ENCODE peak calls at places on chromosomes 7 and 10, in six cellular contexts. H is IMR-90, X is hepatocyte, U is AG04450, G is PC-9, F is tibial artery. S is an unnamed sample.

GRCh38 chr10:61902448-61903183 is 1.1 kb downstream of the ARID5B start:
- DNase-seq in U (no peak), H (peak; percentile 61), X (peak; percentile 68), G (peak; percentile 57), F (peak; percentile 57), S (no peak)

GRCh38 chr7:41093141-41093540 is 609.7 kb downstream of the INHBA start:
- DNase-seq in U (no peak), X (no peak), H (no peak), G (no peak), F (no peak), S (no peak)

GRCh38 chr7:158829021-158829341 is 328 bp downstream of the ESYT2 start:
- DNase-seq in H (peak; percentile 83), G (peak; percentile 69), X (peak; percentile 88), F (peak; percentile 48), U (peak; percentile 55), S (no peak)

GRCh38 chr7:155412416-155413253 is 45.3 kb upstream of the EN2 start:
- DNase-seq in G (no peak), U (no peak), H (peak; percentile 6), F (no peak), X (peak; percentile 77), S (no peak)

GRCh38 chr7:139776486-139777303 is 1.1 kb downstream of the HIPK2 start:
- DNase-seq in U (no peak), X (peak; percentile 56), F (no peak), G (peak; percentile 37), H (peak; percentile 54), S (no peak)

GRCh38 chr7:92830532-92831110 is 5.8 kb downstream of the CDK6 start:
- DNase-seq in X (no peak), U (no peak), F (no peak), G (no peak), H (peak; percentile 46), S (no peak)

GRCh38 chr7:88344956-88345832 is 38.5 kb upstream of the STEAP4 start:
- DNase-seq in F (peak; percentile 26), H (no peak), X (peak; percentile 76), G (no peak), U (peak; percentile 0), S (no peak)

GRCh38 chr10:28734940-28735759 is 57.8 kb downstream of the BAMBI start:
- DNase-seq in X (peak; percentile 80), H (peak; percentile 96), U (peak; percentile 96), G (peak; percentile 80), F (no peak), S (no peak)

GRCh38 chr10:102396251-102396650 is 746 bp downstream of the NFKB2 start:
- DNase-seq in X (no peak), G (no peak), F (no peak), H (no peak), U (no peak), S (no peak)

GRCh38 chr7:142784096-142784495 is 13.3 kb downstream of the PRSS2 start:
- DNase-seq in H (no peak), G (no peak), F (no peak), X (no peak), U (no peak), S (no peak)

GRCh38 chr10:70604106-70604505 is 1.6 kb upstream of the PRF1 start:
- DNase-seq in G (no peak), H (no peak), F (no peak), X (no peak), U (no peak), S (no peak)

GRCh38 chr7:22452142-22452763 is 47.7 kb downstream of the STEAP1B start:
- DNase-seq in X (peak; percentile 76), G (no peak), F (no peak), H (no peak), U (no peak), S (no peak)

GRCh38 chr7:24336461-24336860 is 52.5 kb downstream of the NPY start:
- DNase-seq in G (peak; percentile 54), X (peak; percentile 63), F (no peak), H (no peak), U (no peak), S (no peak)

GRCh38 chr7:131197920-131198610 is 129.6 kb upstream of the MKLN1 start:
- DNase-seq in X (no peak), U (no peak), F (no peak), G (peak; percentile 59), H (peak; percentile 44), S (no peak)

GRCh38 chr7:127786184-127786583 is 134.2 kb downstream of the SND1 start:
- DNase-seq in F (no peak), G (no peak), X (no peak), U (no peak), H (peak; percentile 66), S (no peak)

GRCh38 chr7:85041599-85042216 is 145.1 kb downstream of the SEMA3D start:
- DNase-seq in G (no peak), X (peak; percentile 81), F (peak; percentile 63), H (peak; percentile 69), U (peak; percentile 37), S (no peak)

GRCh38 chr7:70406419-70407189 is 725.3 kb upstream of the GALNT17 start:
- DNase-seq in F (no peak), H (no peak), X (no peak), G (no peak), U (no peak), S (no peak)

GRCh38 chr7:130632111-130632510 is 36.4 kb downstream of the COPG2 start:
- DNase-seq in U (no peak), X (no peak), H (peak; percentile 72), G (no peak), F (no peak), S (no peak)

GRCh38 chr7:44176486-44176885 is 12.8 kb downstream of the GCK start:
- DNase-seq in H (no peak), F (no peak), G (no peak), X (no peak), U (no peak), S (no peak)

GRCh38 chr10:122164815-122165491 is 106.1 kb upstream of the BTBD16 start:
- DNase-seq in F (no peak), U (no peak), G (no peak), X (peak; percentile 66), H (no peak), S (no peak)

GRCh38 chr7:115356139-115356746 is 434.3 kb downstream of the MDFIC start:
- DNase-seq in H (peak; percentile 44), X (peak; percentile 29), U (no peak), G (no peak), F (no peak), S (no peak)
- TF ChIP-seq CTCF in H (peak; percentile 48), X (peak; percentile 56), U (peak; percentile 57), G (peak; percentile 58), F (no peak), S (no peak)

GRCh38 chr10:114023198-114023597 is 20.5 kb upstream of the ADRB1 start:
- DNase-seq in F (no peak), X (no peak), U (no peak), H (peak; percentile 66), G (no peak), S (no peak)

GRCh38 chr10:114027041-114027394 is 16.6 kb upstream of the ADRB1 start:
- DNase-seq in G (no peak), U (no peak), F (no peak), H (no peak), X (no peak), S (no peak)

GRCh38 chr10:114025610-114026130 is 18.0 kb upstream of the ADRB1 start:
- DNase-seq in U (no peak), F (no peak), X (no peak), G (no peak), H (no peak), S (no peak)

GRCh38 chr10:114026189-114027040 is 17.3 kb upstream of the ADRB1 start:
- DNase-seq in U (peak; percentile 11), G (peak; percentile 82), X (peak; percentile 31), F (no peak), H (peak; percentile 53), S (no peak)

DNA sequence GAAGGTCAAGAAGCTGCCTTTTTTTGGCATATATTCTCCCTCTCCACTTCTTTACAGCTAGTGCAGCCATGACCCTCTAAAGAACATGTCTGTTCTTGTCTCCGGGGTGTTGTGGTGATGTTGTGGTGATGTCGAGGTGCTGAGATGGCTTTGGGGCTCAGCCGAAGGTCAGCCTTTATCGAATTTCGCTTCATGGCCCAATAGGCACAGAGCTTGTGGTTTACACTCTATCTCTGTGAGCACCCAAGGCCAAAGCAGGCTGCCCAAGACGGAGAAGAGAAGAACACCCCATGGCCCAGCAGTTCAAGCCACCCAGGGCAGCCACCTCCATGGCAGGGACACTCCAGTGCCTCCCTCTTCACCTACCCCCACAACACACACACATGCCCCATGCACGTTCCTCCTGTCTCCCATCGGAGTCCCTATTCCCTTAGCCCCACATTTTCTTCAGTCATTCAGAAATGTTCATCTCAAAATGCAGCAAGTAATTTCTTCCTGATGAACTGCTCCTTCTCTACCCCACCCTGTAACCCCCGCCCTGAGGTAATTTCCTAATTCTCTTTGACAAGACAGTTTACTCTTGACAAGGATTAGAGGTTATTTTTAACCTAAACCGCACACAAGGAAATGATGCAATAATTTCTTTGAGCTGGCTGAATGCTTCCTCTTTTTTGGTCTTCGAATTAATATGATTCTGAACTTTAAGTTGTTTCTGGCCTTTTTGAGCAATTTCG is 18.6 kb upstream of the ADRB1 start:
- DNase-seq in H (peak; percentile 20), U (no peak), X (no peak), G (peak; percentile 36), F (no peak), S (no peak)
- H3K4me3 ChIP-seq in H (no peak overlapping the region), U (no peak overlapping the region), X (no peak overlapping the region), G (no peak overlapping the region), F (no peak overlapping the region), S (no peak overlapping the region)

GRCh38 chr10:12470719-12471118 is 121.4 kb downstream of the CAMK1D start:
- DNase-seq in F (no peak), U (no peak), H (no peak), X (no peak), G (no peak), S (no peak)

GRCh38 chr10:12471135-12471534 is 121.8 kb downstream of the CAMK1D start:
- DNase-seq in H (no peak), X (peak; percentile 30), U (no peak), F (no peak), G (no peak), S (no peak)

GRCh38 chr10:12466701-12467100 is 117.4 kb downstream of the CAMK1D start:
- DNase-seq in U (no peak), F (no peak), X (no peak), H (peak; percentile 18), G (no peak), S (no peak)

GRCh38 chr10:12465385-12466136 is 116.2 kb downstream of the CAMK1D start:
- DNase-seq in G (peak; percentile 37), U (no peak), H (peak; percentile 26), X (no peak), F (no peak), S (no peak)

GRCh38 chr10:12469345-12469744 is 120.0 kb downstream of the CAMK1D start:
- DNase-seq in U (no peak), G (no peak), X (no peak), F (no peak), H (no peak), S (no peak)
- H3K27ac ChIP-seq in U (no peak overlapping the region), G (no peak overlapping the region), X (no peak overlapping the region), F (no peak overlapping the region), H (no peak overlapping the region), S (no peak overlapping the region)

DNA sequence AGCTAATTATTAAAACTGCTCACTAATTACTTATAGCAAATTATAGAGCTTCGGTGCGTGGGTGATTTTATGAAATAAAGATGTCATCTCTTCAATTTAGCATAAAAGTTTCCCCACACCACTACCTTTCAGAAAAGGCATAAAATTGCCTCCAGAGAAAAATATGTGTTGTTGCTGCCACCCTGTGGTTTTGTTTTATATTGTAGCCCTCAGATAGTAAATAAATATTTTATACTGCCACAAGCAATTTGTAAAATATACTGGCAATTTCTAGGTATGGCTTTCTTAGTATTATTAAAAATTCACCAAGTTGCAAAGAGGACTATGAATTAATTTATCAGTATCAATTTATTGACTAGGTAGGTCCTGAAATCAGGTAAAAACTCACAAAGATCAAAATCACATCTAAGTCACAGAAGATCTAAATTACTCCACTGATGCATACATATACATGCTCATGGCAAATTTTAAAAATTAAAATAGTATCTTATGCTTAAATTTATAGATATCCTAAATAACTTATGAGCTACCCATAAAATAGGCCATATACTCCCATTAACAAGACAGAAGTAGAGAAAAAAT is 26.5 kb downstream of the ASNS start:
- DNase-seq in U (no peak), H (peak; percentile 15), X (peak; percentile 35), G (no peak), F (no peak), S (no peak)
- TF ChIP-seq CTCF in U (peak; percentile 52), H (peak; percentile 52), X (peak; percentile 60), G (peak; percentile 75), F (peak; percentile 29), S (no peak)